ENCODE peak calls at places on chromosomes 6 and 20, in eight cellular contexts. P is left ventricle myocardium inferior; L is activated CD8-positive, alpha-beta memory T cell treated with anti-CD3 and anti-CD28 coated beads for 1 hour; I is activated T-helper 1 cell treated with anti-CD3 and anti-CD28 coated beads, Interleukin-2, amount 50 U/mL, for 16 hours; N is right lobe of liver; Q is progenitor cell of endocrine pancreas; V is effector CD4-positive, alpha-beta T cell; Y is M059J. O is an unnamed sample.

GRCh38 chr20:62741191-62741676 is 32.6 kb downstream of the NTSR1 start:
- DNase-seq in P (peak; percentile 1), I (peak; percentile 3), V (no peak), N (peak; percentile 37), L (no peak), Y (peak; percentile 85), Q (no peak), O (peak; percentile 47)

GRCh38 chr6:116462516-116462915 is 1.3 kb downstream of the CALHM6 start:
- DNase-seq in Q (no peak), I (no peak), L (no peak), N (no peak), P (no peak), Y (no peak), V (no peak), O (no peak)

GRCh38 chr6:9851541-9852380 is 563.1 kb downstream of the TFAP2A start:
- DNase-seq in V (no peak), Q (no peak), I (no peak), N (no peak), Y (peak; percentile 77), L (no peak), P (no peak), O (no peak)

GRCh38 chr6:39760246-39760952 is 31.8 kb upstream of the DAAM2 start:
- DNase-seq in Q (no peak), Y (no peak), N (no peak), L (no peak), V (no peak), P (no peak), I (no peak), O (no peak)

GRCh38 chr6:40399888-40400468 is 187.2 kb downstream of the LRFN2 start:
- DNase-seq in Q (no peak), I (no peak), L (no peak), V (no peak), P (no peak), Y (no peak), N (no peak), O (no peak)

GRCh38 chr6:129695373-129696027 is 14.5 kb downstream of the ARHGAP18 start:
- DNase-seq in V (no peak), N (no peak), P (no peak), Q (no peak), Y (no peak), I (no peak), L (no peak), O (no peak)

GRCh38 chr6:110180228-110181008 is at the start of gene CDC40:
- DNase-seq in N (peak; percentile 79), L (peak; percentile 29), P (peak; percentile 49), V (peak; percentile 56), Q (peak; percentile 14), I (peak; percentile 29), Y (no peak), O (peak; percentile 81)

GRCh38 chr6:140441256-140441655 is 1066.8 kb upstream of the CITED2 start:
- DNase-seq in P (peak; percentile 46), I (no peak), N (peak; percentile 64), Y (peak; percentile 97), L (no peak), V (no peak), Q (no peak), O (no peak)

GRCh38 chr20:47927944-47928343 is 142.7 kb upstream of the SULF2 start:
- DNase-seq in Q (no peak), N (no peak), V (no peak), P (no peak), Y (peak; percentile 87), I (no peak), L (no peak), O (no peak)

O was measured in osteoblast.